ENCODE peak calls at places on chromosomes 16 and 17, in eight cellular contexts. K is IMR-90, E is H1, D is WTC11, B is K562, V is GM12878, R is SK-N-SH, J is HepG2. W is an unnamed sample.

GRCh38 chr17:5422505-5422904 is 2.5 kb downstream of the RPAIN start:
- DNase-seq in K (peak), E (no peak), D (no peak), B (no peak), V (no peak), R (no peak), J (peak), W (peak)

GRCh38 chr16:268141-269053 is 7.3 kb downstream of the RGS11 start:
- DNase-seq in K (no peak), E (no peak), D (no peak), B (no peak), V (no peak), R (no peak), J (no peak), W (no peak)

GRCh38 chr17:61634942-61635538 is 44.0 kb upstream of the NACA2 start:
- DNase-seq in K (no peak), E (no peak), D (no peak), B (no peak), V (no peak), R (no peak), J (no peak), W (no peak)

GRCh38 chr17:50260501-50260911 is 13.8 kb upstream of the TMEM92 start:
- DNase-seq in K (no peak), E (no peak), D (no peak), B (no peak), V (no peak), R (peak), J (no peak), W (no peak)

GRCh38 chr17:8189041-8189710 is 804 bp downstream of the BORCS6 start:
- DNase-seq in K (no peak), E (no peak), D (no peak), B (no peak), V (no peak), R (no peak), J (no peak), W (no peak)

GRCh38 chr17:145671-146541 is 8.5 kb downstream of the SCGB1C2 start:
- DNase-seq in K (no peak), E (no peak), D (no peak), B (no peak), V (no peak), R (no peak), J (no peak), W (no peak)

GRCh38 chr17:71080937-71081336 is 911.6 kb downstream of the KCNJ2 start:
- DNase-seq in K (no peak), E (no peak), D (peak), B (no peak), V (no peak), R (no peak), J (no peak), W (no peak)

GRCh38 chr16:4110065-4110464 is 6.2 kb downstream of the ADCY9 start:
- DNase-seq in K (no peak), E (no peak), D (no peak), B (no peak), V (no peak), R (no peak), J (no peak), W (no peak)

GRCh38 chr17:61393550-61393903 is 6.1 kb upstream of the TBX2 start:
- DNase-seq in K (peak), E (no peak), D (peak), B (no peak), V (no peak), R (peak), J (no peak), W (no peak)

GRCh38 chr17:5901731-5902660 is 168.2 kb upstream of the WSCD1 start:
- DNase-seq in K (no peak), E (no peak), D (no peak), B (no peak), V (no peak), R (no peak), J (no peak), W (no peak)

GRCh38 chr17:10337976-10338375 is 34.8 kb downstream of the MYH13 start:
- DNase-seq in K (peak), E (no peak), D (no peak), B (no peak), V (no peak), R (no peak), J (no peak), W (no peak)

GRCh38 chr16:4410335-4411075 is 5.9 kb downstream of the CORO7 start:
- DNase-seq in K (peak), E (no peak), D (no peak), B (no peak), V (no peak), R (peak), J (no peak), W (no peak)

GRCh38 chr16:85750827-85751641 is at the start of gene C16orf74:
- DNase-seq in K (peak), E (no peak), D (peak), B (peak), V (no peak), R (peak), J (no peak), W (peak)

GRCh38 chr16:77679901-77680300 is 42.4 kb upstream of the NUDT7 start:
- DNase-seq in K (no peak), E (no peak), D (no peak), B (no peak), V (no peak), R (no peak), J (no peak), W (peak)

GRCh38 chr17:69999253-69999652 is 75.8 kb upstream of the KCNJ16 start:
- DNase-seq in K (no peak), E (no peak), D (no peak), B (no peak), V (no peak), R (no peak), J (no peak), W (no peak)

GRCh38 chr16:73050115-73051099 is 2.5 kb upstream of the ZFHX3 start:
- DNase-seq in K (no peak), E (no peak), D (no peak), B (no peak), V (no peak), R (peak), J (no peak), W (no peak)

DNA sequence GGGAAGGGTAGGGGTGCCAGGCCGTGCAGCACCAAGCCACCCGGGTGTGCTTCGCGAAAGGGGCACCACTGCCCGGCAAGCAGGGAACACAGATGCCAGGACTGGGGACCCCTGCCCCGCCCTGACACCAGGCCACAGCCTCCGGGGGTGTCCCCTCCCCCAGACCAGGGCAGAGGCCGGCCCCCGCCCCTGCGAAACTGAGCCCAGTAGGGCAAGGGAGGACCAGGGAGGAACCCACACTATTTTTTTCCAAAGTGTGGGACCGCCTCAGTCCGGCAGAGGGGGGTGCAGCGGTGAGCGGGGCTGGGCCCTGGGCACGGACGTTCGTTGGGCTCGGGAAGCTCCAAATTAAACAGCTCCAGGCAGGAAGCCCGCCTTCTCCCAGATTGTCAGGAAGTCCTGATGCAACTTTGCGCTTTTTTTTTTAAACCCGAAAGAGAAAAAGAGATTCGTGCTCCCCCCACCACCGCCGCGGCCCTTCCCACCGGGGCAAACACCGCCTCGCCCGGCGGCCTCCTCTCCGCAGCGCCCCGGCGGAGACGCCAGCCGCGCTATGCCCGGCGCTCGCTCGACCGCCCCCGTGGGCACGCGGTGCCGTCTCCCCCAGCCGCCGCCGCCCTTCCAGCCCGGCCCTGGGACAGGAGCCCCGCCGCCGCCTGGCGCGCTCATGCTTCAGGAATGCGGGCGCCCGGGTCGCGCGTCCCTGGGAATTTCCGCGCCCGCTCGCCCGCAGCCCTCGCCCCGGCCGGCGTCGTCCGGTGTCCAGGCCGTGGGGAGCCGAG is 755 bp downstream of the PIEZO1 start:
- DNase-seq in K (peak), E (no peak), D (peak), B (peak), V (no peak), R (peak), J (peak), W (peak)
- TF ChIP-seq USF2 in K (no peak), E (no peak), D (no peak), B (no peak), V (no peak), R (no peak), J (no peak), W (no peak)

GRCh38 chr17:57915532-57915931 is 39.7 kb downstream of the CUEDC1 start:
- DNase-seq in K (peak), E (no peak), D (no peak), B (no peak), V (no peak), R (no peak), J (no peak), W (no peak)
- TF ChIP-seq USF2 in K (no peak), E (no peak), D (no peak), B (no peak), V (no peak), R (no peak), J (no peak), W (no peak)

DNA sequence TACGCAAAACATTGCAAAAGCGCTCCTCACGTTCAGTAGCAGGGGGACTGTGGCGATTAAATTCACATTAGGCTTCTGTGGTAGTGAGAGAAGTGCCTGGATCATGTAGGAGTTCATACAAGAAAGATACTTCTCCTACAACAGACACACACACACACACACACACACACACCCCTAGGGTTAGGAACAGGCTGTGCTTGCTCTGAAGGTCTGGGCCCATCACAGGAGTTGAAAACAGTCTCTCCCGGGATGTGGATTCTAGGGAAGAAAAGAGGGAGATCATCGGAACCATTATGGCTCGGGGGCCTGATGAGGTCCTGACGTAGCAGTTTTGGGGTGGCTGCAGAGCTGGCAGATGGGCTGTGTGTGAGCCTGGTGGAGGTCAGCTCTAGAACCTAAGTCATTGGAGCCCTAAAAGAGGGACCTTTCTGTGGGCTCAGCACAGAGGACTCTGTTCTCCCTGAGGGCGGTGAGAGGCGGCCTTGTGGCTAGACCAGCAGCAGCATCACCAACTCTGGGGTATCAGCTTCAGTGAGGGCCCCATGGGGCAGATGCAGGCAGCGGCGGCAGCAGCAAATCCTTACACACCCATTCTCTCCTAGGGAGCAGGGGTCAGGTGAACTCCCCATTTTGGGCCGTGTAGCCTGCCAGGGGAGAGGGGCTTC is 7.2 kb downstream of the SLC47A1 start:
- DNase-seq in K (no peak), E (no peak), D (no peak), B (no peak), V (no peak), R (no peak), J (no peak), W (no peak)
- TF ChIP-seq USF2 in K (no peak), E (no peak), D (no peak), B (no peak), V (no peak), R (no peak), J (no peak), W (no peak)

DNA sequence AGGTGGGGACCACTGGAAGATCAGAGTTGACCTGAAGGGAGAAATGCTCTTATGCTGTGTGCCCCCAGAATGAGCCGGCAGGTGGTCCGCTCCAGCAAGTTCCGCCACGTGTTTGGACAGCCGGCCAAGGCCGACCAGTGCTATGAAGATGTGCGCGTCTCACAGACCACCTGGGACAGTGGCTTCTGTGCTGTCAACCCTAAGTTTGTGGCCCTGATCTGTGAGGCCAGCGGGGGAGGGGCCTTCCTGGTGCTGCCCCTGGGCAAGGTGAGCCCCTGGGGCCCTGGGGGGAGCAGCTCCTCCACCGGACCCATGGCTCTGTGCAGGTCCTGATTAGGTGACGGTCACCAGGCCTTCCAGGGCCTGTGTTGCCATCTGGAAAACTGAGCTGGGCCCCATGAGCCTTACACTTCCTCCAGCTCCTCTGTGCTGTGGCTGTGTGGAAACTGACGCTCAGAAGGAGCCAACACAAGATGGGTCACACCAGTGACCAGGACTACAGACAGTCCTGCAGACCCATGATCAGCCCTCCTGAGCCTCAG is 1.8 kb downstream of the CORO1A start:
- DNase-seq in K (no peak), E (no peak), D (no peak), B (no peak), V (no peak), R (peak), J (no peak), W (no peak)
- TF ChIP-seq USF2 in K (no peak), E (no peak), D (no peak), B (no peak), V (no peak), R (no peak), J (no peak), W (no peak)

DNA sequence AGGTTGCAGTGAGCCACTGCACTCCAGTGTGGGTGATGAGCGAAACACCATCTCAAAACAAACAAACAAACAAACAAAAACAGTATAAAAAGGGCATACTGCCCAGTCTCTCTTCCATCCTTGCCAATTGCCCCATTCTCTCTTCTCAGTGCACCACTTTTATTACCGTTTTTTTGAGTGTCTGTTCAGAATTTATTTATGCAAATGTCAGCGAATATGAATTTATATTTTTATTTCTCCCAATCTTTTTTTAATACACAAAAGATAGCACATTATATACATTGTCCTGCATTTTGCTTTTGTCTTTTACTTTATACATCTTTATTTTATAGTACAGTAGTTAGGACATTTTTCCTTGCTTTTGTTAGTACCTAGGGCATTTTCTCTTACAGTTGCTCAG is 19.6 kb downstream of the RNF135 start:
- DNase-seq in K (no peak), E (no peak), D (no peak), B (no peak), V (no peak), R (no peak), J (no peak), W (no peak)
- TF ChIP-seq USF2 in K (no peak), E (no peak), D (no peak), B (no peak), V (no peak), R (no peak), J (no peak), W (no peak)

GRCh38 chr17:81434079-81434478 is 38.8 kb downstream of the BAHCC1 start:
- DNase-seq in K (no peak), E (no peak), D (no peak), B (no peak), V (no peak), R (no peak), J (no peak), W (no peak)

GRCh38 chr17:81434681-81435417 is 39.6 kb downstream of the BAHCC1 start:
- DNase-seq in K (no peak), E (no peak), D (no peak), B (no peak), V (no peak), R (no peak), J (no peak), W (no peak)

GRCh38 chr17:81436294-81436849 is 41.1 kb downstream of the BAHCC1 start:
- DNase-seq in K (no peak), E (no peak), D (no peak), B (no peak), V (no peak), R (peak), J (no peak), W (peak)

GRCh38 chr17:81437221-81437651 is 42.0 kb downstream of the BAHCC1 start:
- DNase-seq in K (no peak), E (no peak), D (no peak), B (no peak), V (no peak), R (peak), J (no peak), W (no peak)

GRCh38 chr17:81435636-81436293 is 40.5 kb downstream of the BAHCC1 start:
- DNase-seq in K (no peak), E (no peak), D (no peak), B (no peak), V (no peak), R (no peak), J (no peak), W (no peak)
- TF ChIP-seq USF2 in K (no peak), E (no peak), D (no peak), B (no peak), V (no peak), R (no peak), J (no peak), W (no peak)

GRCh38 chr17:47905221-47905733 is 9.2 kb downstream of the SP2 start:
- DNase-seq in K (peak), E (no peak), D (no peak), B (no peak), V (no peak), R (no peak), J (peak), W (no peak)

GRCh38 chr17:47906443-47906842 is 10.4 kb downstream of the SP2 start:
- DNase-seq in K (no peak), E (no peak), D (no peak), B (no peak), V (no peak), R (no peak), J (no peak), W (no peak)

GRCh38 chr17:47913050-47913449 is 17.0 kb downstream of the SP2 start:
- DNase-seq in K (no peak), E (no peak), D (no peak), B (no peak), V (no peak), R (no peak), J (no peak), W (no peak)

GRCh38 chr17:47902039-47902744 is 6.2 kb downstream of the SP2 start:
- DNase-seq in K (no peak), E (peak), D (peak), B (peak), V (no peak), R (no peak), J (no peak), W (no peak)

DNA sequence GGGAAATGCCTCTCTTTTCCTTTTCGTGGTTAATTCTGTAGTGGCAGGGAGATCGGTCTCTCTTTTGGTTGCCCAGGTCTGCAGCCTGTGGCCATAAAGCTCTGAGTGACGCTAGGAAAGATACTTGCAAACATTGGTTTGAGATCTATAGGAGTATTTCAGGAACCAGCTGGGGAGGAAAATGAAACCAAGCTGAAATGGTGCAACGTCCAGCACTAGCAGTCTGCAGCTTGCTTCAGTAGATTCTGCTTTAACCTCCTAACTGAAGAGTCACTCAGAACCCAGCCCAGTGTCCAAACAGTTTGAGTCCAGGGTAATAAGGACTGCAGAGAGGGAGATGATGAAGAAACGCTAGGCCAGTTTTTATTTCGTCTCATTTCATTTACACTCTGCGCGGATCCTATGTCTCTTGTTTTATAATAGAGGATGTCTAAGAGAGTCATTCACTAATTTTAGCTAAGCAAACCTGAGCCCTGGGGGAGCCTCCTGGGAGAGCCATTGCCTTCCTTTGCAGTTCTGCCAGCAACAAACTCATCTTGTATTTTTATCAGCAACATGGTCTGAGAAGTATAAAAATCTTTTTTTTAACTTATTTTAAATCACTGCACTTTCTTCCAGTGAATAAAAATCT is 12.0 kb downstream of the SP2 start:
- DNase-seq in K (no peak), E (no peak), D (no peak), B (no peak), V (no peak), R (no peak), J (no peak), W (no peak)
- TF ChIP-seq USF2 in K (no peak), E (no peak), D (no peak), B (no peak), V (no peak), R (no peak), J (no peak), W (no peak)

W was measured in A549.